ENCODE peak calls at places on chromosomes 11 and 22, in six cellular contexts. J, Q, T, W, G and B are unnamed samples.

GRCh38 chr22:45515678-45516077 is 13.0 kb downstream of the FBLN1 start:
- DNase-seq in J (no peak), Q (no peak), T (no peak), W (no peak), G (no peak), B (peak; percentile 60)

GRCh38 chr22:38069372-38070249 is 12.4 kb downstream of the PICK1 start:
- DNase-seq in J (peak; percentile 81), Q (no peak), T (peak; percentile 45), W (peak; percentile 88), G (peak; percentile 19), B (peak; percentile 21)

GRCh38 chr22:33073989-33074391 is 15.8 kb upstream of the SYN3 start:
- DNase-seq in J (no peak), Q (no peak), T (no peak), W (no peak), G (no peak), B (peak; percentile 65)

GRCh38 chr11:110295487-110296225 is 758 bp downstream of the RDX start:
- DNase-seq in J (peak; percentile 48), Q (no peak), T (peak; percentile 75), W (no peak), G (peak; percentile 68), B (peak; percentile 78)

GRCh38 chr22:36753120-36753802 is 22.7 kb downstream of the IFT27 start:
- DNase-seq in J (no peak), Q (no peak), T (no peak), W (no peak), G (no peak), B (peak; percentile 24)

GRCh38 chr11:46357483-46357936 is 10.2 kb downstream of the DGKZ start:
- DNase-seq in J (no peak), Q (no peak), T (peak; percentile 57), W (no peak), G (no peak), B (no peak)

GRCh38 chr11:117941163-117941707 is 12.0 kb upstream of the TMPRSS13 start:
- DNase-seq in J (no peak), Q (peak; percentile 36), T (no peak), W (no peak), G (no peak), B (no peak)

GRCh38 chr11:59647245-59647965 is 21.4 kb downstream of the PATL1 start:
- DNase-seq in J (no peak), Q (no peak), T (no peak), W (no peak), G (no peak), B (no peak)

GRCh38 chr11:15819679-15820286 is 536.6 kb downstream of the SOX6 start:
- DNase-seq in J (peak; percentile 84), Q (peak; percentile 73), T (peak; percentile 88), W (no peak), G (peak; percentile 42), B (peak; percentile 69)

GRCh38 chr11:47327949-47328348 is 24.6 kb downstream of the MYBPC3 start:
- DNase-seq in J (no peak), Q (no peak), T (no peak), W (no peak), G (no peak), B (no peak)

GRCh38 chr11:19962053-19962794 is 198.1 kb downstream of the DBX1 start:
- DNase-seq in J (no peak), Q (no peak), T (no peak), W (no peak), G (no peak), B (no peak)

GRCh38 chr11:108853864-108854263 is 189.0 kb downstream of the DDX10 start:
- DNase-seq in J (peak; percentile 11), Q (no peak), T (no peak), W (no peak), G (peak; percentile 27), B (no peak)

GRCh38 chr22:35191412-35191811 is 65.9 kb upstream of the HMGXB4 start:
- DNase-seq in J (no peak), Q (no peak), T (no peak), W (no peak), G (peak; percentile 17), B (peak; percentile 7)

GRCh38 chr22:43887391-43887790 is 4.4 kb downstream of the PNPLA5 start:
- DNase-seq in J (no peak), Q (no peak), T (peak; percentile 12), W (no peak), G (no peak), B (no peak)

GRCh38 chr11:119512373-119512772 is 89.4 kb upstream of the THY1 start:
- DNase-seq in J (no peak), Q (no peak), T (no peak), W (no peak), G (no peak), B (no peak)

GRCh38 chr11:36300651-36301050 is 4.6 kb downstream of the PRR5L start:
- DNase-seq in J (peak; percentile 69), Q (no peak), T (peak; percentile 71), W (no peak), G (no peak), B (peak; percentile 50)

GRCh38 chr22:45430871-45431270 is 17.4 kb downstream of the RIBC2 start:
- DNase-seq in J (no peak), Q (no peak), T (peak; percentile 53), W (no peak), G (no peak), B (no peak)

GRCh38 chr11:116415095-116415494 is 357.7 kb downstream of the BUD13 start:
- DNase-seq in J (no peak), Q (no peak), T (no peak), W (no peak), G (no peak), B (no peak)

DNA sequence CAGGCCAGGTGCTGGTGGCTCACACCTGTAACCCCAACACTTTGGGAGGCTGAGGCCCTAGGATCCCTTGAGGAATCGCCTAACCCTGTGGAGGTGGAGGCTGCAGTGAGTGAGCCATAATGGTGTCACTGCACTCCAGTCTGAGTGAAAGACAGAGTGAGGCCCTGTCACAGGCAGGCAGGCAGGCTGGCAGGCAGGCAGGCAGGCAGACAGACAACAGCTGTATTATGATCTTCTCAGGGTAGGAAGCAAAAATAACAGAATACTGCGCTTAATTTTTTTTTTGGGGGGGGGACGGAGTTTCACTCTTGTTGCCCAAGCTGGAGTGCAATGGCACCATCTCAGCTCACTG is 3901.6 kb upstream of the OR11H1 start:
- DNase-seq in J (no peak), Q (no peak), T (peak; percentile 37), W (no peak), G (no peak), B (no peak)
- H3K9me3 ChIP-seq in J (peaks cover 29% of the 10 kb centered on the region), Q (peaks cover 28% of the 10 kb centered on the region), T (no peaks in the 10 kb centered on the region), W (peaks cover 33% of the 10 kb centered on the region), G (peaks cover 10% of the 10 kb centered on the region), B (no peaks in the 10 kb centered on the region)

DNA sequence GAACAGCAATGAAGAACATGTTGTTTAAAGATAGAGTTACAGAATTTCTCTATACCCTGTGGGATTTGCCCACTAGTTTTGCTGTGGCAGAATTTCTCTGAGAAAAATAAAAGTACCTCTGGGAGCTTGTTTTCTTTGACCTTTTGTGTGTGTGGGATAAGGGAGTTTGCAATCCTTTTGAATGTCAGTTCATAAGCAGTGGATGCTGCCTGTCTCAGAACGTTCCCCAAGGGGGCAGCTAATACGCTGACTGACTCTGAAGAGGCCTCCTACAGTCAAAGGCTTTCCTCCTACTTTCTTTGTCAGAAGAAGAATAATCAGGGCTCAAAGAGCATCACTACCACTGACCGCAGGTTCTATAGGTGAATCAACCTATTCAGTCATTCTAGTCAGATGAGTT is 140.6 kb downstream of the AASDHPPT start:
- DNase-seq in J (no peak), Q (no peak), T (no peak), W (no peak), G (no peak), B (no peak)
- H3K9me3 ChIP-seq in J (peaks cover 10% of the 10 kb centered on the region), Q (peaks cover 17% of the 10 kb centered on the region), T (no peaks in the 10 kb centered on the region), W (peaks cover 7% of the 10 kb centered on the region), G (peaks cover 24% of the 10 kb centered on the region), B (no peaks in the 10 kb centered on the region)

GRCh38 chr22:48331266-48331665 is 1496.4 kb downstream of the BRD1 start:
- DNase-seq in J (no peak), Q (no peak), T (no peak), W (no peak), G (no peak), B (no peak)

GRCh38 chr22:48333323-48333763 is 1494.3 kb downstream of the BRD1 start:
- DNase-seq in J (no peak), Q (no peak), T (no peak), W (no peak), G (no peak), B (no peak)

GRCh38 chr22:48333816-48334735 is 1493.6 kb downstream of the BRD1 start:
- DNase-seq in J (no peak), Q (no peak), T (no peak), W (no peak), G (no peak), B (no peak)

GRCh38 chr22:48331691-48332220 is 1495.9 kb downstream of the BRD1 start:
- DNase-seq in J (no peak), Q (no peak), T (no peak), W (no peak), G (no peak), B (no peak)

GRCh38 chr22:48332438-48333322 is 1495.0 kb downstream of the BRD1 start:
- DNase-seq in J (no peak), Q (no peak), T (no peak), W (no peak), G (no peak), B (no peak)
- H3K9me3 ChIP-seq in J (peaks cover 13% of the 10 kb centered on the region), Q (peaks cover 9% of the 10 kb centered on the region), T (no peaks in the 10 kb centered on the region), W (no peaks in the 10 kb centered on the region), G (peaks cover 10% of the 10 kb centered on the region), B (no peaks in the 10 kb centered on the region)

DNA sequence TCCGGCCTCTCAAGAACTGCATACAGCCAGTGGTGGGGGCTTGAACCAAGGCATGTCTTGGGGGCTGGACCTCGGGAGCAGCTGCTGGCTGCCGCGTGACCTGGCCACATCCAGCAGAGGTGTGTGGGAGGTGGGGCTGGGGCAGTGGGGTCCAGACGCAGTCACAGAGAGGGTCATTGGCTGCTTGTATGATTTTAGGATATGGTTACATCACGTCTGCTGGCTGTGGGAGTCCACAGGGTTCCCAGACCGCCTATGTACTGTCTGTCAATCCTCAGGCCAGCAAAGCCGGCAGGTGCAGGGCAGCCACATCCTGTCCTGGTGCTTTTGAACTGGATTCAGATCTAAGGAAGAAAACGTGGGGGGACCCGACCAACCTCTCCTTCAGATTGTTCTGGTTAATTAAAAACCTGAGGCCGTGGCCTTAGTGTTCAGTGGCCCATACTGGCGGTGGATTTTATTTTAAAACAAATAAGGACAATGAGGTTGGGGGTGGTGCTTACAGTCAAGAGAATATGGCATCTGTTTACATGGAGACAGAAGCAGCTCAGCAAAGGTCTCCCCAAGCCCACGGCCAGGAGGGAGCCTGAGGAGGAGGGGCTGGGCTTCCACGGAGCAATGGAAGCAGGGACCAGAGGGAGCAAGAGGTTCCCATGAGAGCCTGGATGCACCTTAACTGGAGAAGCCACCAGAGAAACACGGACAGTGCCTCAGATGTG is 426.0 kb downstream of the TBC1D22A start:
- DNase-seq in J (no peak), Q (no peak), T (peak; percentile 16), W (no peak), G (no peak), B (no peak)
- H3K9me3 ChIP-seq in J (peaks cover 22% of the 10 kb centered on the region), Q (peaks cover 21% of the 10 kb centered on the region), T (no peaks in the 10 kb centered on the region), W (peaks cover 16% of the 10 kb centered on the region), G (peaks cover 12% of the 10 kb centered on the region), B (no peaks in the 10 kb centered on the region)